ENCODE peak calls at places on chromosomes 13 and 19, in five cellular contexts. W is lower leg skin, F is WTC11, X is activated B cell treated with CpG ODN at 0.5 μM for 24 hours, I is pancreas. S is an unnamed sample.
A peak's percentile ranks its signal among the peaks of the same experiment; 100 is the strongest.

GRCh38 chr19:34960103-34960805 is 3.8 kb downstream of the ZNF792 start:
- DNase-seq in W (peak; percentile 43), F (no peak), X (no peak), I (no peak), S (no peak)

GRCh38 chr13:111131610-111132009 is 16.5 kb downstream of the ARHGEF7 start:
- DNase-seq in W (no peak), F (no peak), X (no peak), I (no peak), S (no peak)

GRCh38 chr19:54469496-54469934 is 3.6 kb downstream of the CDC42EP5 start:
- DNase-seq in W (no peak), F (no peak), X (no peak), I (no peak), S (no peak)

GRCh38 chr19:45863840-45864628 is at the start of gene FOXA3:
- DNase-seq in W (no peak), F (peak; percentile 77), X (peak; percentile 63), I (peak; percentile 80), S (peak; percentile 71)

GRCh38 chr13:64910061-64910460 is 2320.1 kb downstream of the PCDH9 start:
- DNase-seq in W (no peak), F (no peak), X (no peak), I (no peak), S (no peak)

GRCh38 chr19:37007587-37008220 is 70.5 kb upstream of the ZNF420 start:
- DNase-seq in W (no peak), F (no peak), X (peak; percentile 31), I (peak; percentile 49), S (no peak)

GRCh38 chr13:112688560-112689497 is 1.0 kb upstream of the ATP11A start:
- DNase-seq in W (no peak), F (peak; percentile 10), X (no peak), I (no peak), S (no peak)

GRCh38 chr13:28000567-28000966 is 12.1 kb upstream of the URAD start:
- DNase-seq in W (peak; percentile 78), F (no peak), X (no peak), I (no peak), S (no peak)

GRCh38 chr13:99465454-99465853 is 35.8 kb upstream of the TM9SF2 start:
- DNase-seq in W (no peak), F (no peak), X (no peak), I (no peak), S (no peak)

GRCh38 chr19:14528419-14529253 is 758 bp upstream of the TECR start:
- DNase-seq in W (no peak), F (no peak), X (no peak), I (peak; percentile 14), S (no peak)

GRCh38 chr19:51651216-51651846 is 4.7 kb upstream of the SIGLEC14 start:
- DNase-seq in W (no peak), F (no peak), X (peak; percentile 53), I (no peak), S (no peak)

GRCh38 chr13:105936816-105937215 is 598.6 kb downstream of the EFNB2 start:
- DNase-seq in W (no peak), F (no peak), X (no peak), I (no peak), S (no peak)

GRCh38 chr13:39600766-39601165 is 2.2 kb downstream of the LHFPL6 start:
- DNase-seq in W (no peak), F (peak; percentile 63), X (no peak), I (no peak), S (peak; percentile 38)
- TF ChIP-seq CTCF in W (no peak), F (no peak), X (no peak), I (no peak), S (no peak)

GRCh38 chr13:41587490-41587889 is 130.1 kb downstream of the RGCC start:
- DNase-seq in W (no peak), F (peak; percentile 38), X (no peak), I (no peak), S (peak; percentile 8)
- TF ChIP-seq CTCF in W (no peak), F (peak; percentile 30), X (no peak), I (no peak), S (peak; percentile 41)

GRCh38 chr13:37966266-37966665 is 96.7 kb upstream of the TRPC4 start:
- DNase-seq in W (no peak), F (no peak), X (no peak), I (no peak), S (no peak)

GRCh38 chr13:37956536-37956935 is 87.0 kb upstream of the TRPC4 start:
- DNase-seq in W (no peak), F (no peak), X (no peak), I (no peak), S (no peak)

GRCh38 chr13:37959284-37959683 is 89.7 kb upstream of the TRPC4 start:
- DNase-seq in W (no peak), F (no peak), X (no peak), I (no peak), S (no peak)

GRCh38 chr13:37960427-37960826 is 90.9 kb upstream of the TRPC4 start:
- DNase-seq in W (no peak), F (no peak), X (no peak), I (no peak), S (no peak)
- TF ChIP-seq CTCF in W (no peak), F (no peak), X (no peak), I (no peak), S (peak; percentile 50)

GRCh38 chr19:18206018-18206417 is 2.2 kb upstream of the RAB3A start:
- DNase-seq in W (no peak), F (no peak), X (no peak), I (no peak), S (no peak)

GRCh38 chr19:18205180-18205915 is 1.5 kb upstream of the RAB3A start:
- DNase-seq in W (peak; percentile 97), F (peak; percentile 68), X (peak; percentile 64), I (peak; percentile 66), S (peak; percentile 65)

GRCh38 chr19:18211683-18212082 is 7.8 kb upstream of the RAB3A start:
- DNase-seq in W (no peak), F (no peak), X (no peak), I (no peak), S (no peak)

GRCh38 chr19:18204394-18205179 is 745 bp upstream of the RAB3A start:
- DNase-seq in W (no peak), F (peak; percentile 77), X (peak; percentile 70), I (no peak), S (peak; percentile 82)

DNA sequence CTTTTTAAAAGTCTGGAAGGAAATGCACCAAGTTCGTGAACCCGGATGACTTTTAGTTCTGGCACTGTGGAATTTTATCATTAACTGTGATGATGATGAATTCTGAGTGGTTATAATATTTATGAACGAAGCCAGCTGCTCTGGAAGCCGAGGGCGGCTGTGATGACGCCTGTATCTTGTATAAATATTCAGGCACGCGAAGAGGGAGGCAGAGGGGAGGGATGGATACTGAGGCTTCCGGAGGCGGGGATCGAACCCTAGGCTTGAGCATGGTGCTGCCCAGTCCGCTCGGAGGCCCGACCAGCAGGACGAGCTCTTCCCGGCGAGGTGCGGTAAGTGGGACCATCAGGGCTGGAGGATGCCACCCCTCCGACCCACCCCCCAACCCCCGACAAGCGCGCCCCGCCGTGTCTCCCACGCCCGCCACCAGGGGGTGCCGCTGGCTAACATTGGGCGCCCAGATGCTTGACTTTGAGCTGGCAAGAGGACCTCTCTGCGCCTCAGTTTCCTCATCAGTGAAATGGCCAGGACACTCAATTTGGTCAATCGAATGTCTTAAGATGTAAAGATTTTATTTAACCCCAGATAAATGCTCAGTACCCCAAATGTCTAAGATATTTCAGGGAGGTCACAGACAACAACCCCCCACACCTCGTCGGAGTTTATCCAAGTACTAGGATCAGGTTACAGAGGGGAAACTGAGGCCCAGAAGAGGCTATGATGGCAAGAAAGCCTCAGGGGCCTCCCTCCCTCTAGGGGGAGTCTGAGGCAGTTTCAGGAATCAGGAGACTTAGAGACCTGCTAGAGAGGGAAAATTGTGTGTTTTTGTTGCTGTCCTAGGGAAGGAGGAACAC is 4.5 kb upstream of the RAB3A start:
- DNase-seq in W (no peak), F (peak; percentile 74), X (peak; percentile 55), I (no peak), S (peak; percentile 57)
- TF ChIP-seq CTCF in W (no peak), F (peak; percentile 66), X (no peak), I (no peak), S (peak; percentile 78)

DNA sequence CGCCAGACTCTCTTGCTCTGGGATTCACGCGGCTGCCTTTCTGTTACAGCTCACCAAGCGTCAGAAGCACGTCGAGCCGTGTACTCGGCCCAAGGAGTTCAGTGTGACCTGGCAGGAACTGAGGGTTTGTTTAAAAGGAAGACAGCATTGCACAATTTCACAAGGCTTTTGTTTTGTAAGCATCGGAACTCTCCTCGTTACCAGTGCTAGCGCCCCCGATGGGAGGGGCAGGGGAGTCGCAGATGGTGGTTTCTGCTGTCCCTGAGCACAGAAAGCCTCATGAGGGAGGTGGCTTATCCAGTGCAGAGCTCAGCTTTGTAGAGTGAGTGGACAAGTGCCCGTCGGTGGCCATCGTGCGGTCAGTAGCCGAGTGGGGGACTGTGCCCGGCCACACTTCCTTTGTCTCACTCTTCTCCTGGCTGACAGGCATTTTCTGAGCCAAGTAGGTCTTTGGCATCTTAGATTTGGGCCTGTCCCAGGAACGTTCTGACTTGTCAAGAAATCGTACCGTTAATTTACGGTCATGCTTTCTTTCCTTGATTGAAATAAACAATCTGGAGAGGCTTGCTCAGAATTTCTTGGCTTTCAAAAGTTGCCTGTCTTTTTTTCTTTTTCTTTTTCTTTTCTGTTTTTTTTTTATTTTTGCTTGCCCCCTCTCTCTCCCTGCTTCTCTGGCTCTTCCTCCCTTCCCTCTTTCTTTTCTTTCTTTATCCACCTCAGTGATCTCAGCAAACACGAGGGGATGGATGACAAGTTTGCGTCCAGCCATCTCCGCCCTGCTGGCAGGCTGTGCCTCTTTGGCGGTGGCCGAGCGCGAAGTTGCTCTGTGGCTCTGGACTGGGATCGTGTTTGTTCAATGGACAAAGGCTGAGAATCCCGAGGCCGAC is 7.7 kb downstream of the KDM4B start:
- DNase-seq in W (peak; percentile 94), F (peak; percentile 65), X (no peak), I (no peak), S (peak; percentile 82)
- TF ChIP-seq CTCF in W (no peak), F (peak; percentile 33), X (no peak), I (no peak), S (peak; percentile 30)

GRCh38 chr13:102394158-102395053 is 7.4 kb downstream of the FGF14 start:
- DNase-seq in W (peak; percentile 98), F (peak; percentile 97), X (peak; percentile 88), I (peak; percentile 96), S (peak; percentile 95)
- TF ChIP-seq CTCF in W (no peak), F (no peak), X (no peak), I (no peak), S (no peak)

GRCh38 chr19:18408053-18408476 is 10.6 kb upstream of the LRRC25 start:
- DNase-seq in W (no peak), F (peak; percentile 74), X (peak; percentile 81), I (no peak), S (peak; percentile 62)
- TF ChIP-seq CTCF in W (no peak), F (peak; percentile 29), X (no peak), I (peak; percentile 17), S (peak; percentile 50)